ENCODE peak calls at places on chromosomes 6 and 20, in seven cellular contexts. W, Z, U, M, G, X and L are unnamed samples.

GRCh38 chr20:47704746-47705496 is 80.4 kb downstream of the SULF2 start:
- DNase-seq in W (no peak), Z (no peak), U (no peak), M (no peak), G (no peak), X (no peak), L (no peak)

GRCh38 chr6:168064226-168064807 is 14.7 kb downstream of the FRMD1 start:
- DNase-seq in W (no peak), Z (no peak), U (no peak), M (no peak), G (no peak), X (no peak), L (no peak)

GRCh38 chr6:148251286-148251685 is 91.4 kb upstream of the SASH1 start:
- DNase-seq in W (peak), Z (no peak), U (peak), M (no peak), G (peak), X (no peak), L (peak)

GRCh38 chr20:8943638-8944037 is 125.2 kb upstream of the PLCB4 start:
- DNase-seq in W (no peak), Z (no peak), U (no peak), M (no peak), G (no peak), X (no peak), L (no peak)

GRCh38 chr6:137051790-137052472 is 7.2 kb upstream of the IL20RA start:
- DNase-seq in W (peak), Z (no peak), U (no peak), M (no peak), G (no peak), X (no peak), L (no peak)

GRCh38 chr20:45111799-45112471 is 3.0 kb downstream of the WFDC5 start:
- DNase-seq in W (peak), Z (no peak), U (no peak), M (peak), G (no peak), X (no peak), L (no peak)

GRCh38 chr6:113662049-113662655 is 195.0 kb upstream of the MARCKS start:
- DNase-seq in W (no peak), Z (no peak), U (no peak), M (no peak), G (no peak), X (no peak), L (no peak)

GRCh38 chr20:3857405-3857804 is 10.8 kb downstream of the MAVS start:
- DNase-seq in W (no peak), Z (no peak), U (no peak), M (no peak), G (no peak), X (no peak), L (no peak)

GRCh38 chr20:11008444-11008843 is 334.6 kb upstream of the JAG1 start:
- DNase-seq in W (peak), Z (no peak), U (no peak), M (no peak), G (no peak), X (no peak), L (no peak)

GRCh38 chr20:23242556-23243180 is 107.9 kb upstream of the NXT1 start:
- DNase-seq in W (no peak), Z (no peak), U (no peak), M (no peak), G (no peak), X (no peak), L (no peak)

GRCh38 chr20:59131541-59132285 is 31.9 kb upstream of the ZNF831 start:
- DNase-seq in W (no peak), Z (no peak), U (no peak), M (no peak), G (no peak), X (no peak), L (no peak)

GRCh38 chr6:7140631-7141366 is 33.0 kb downstream of the RREB1 start:
- DNase-seq in W (peak), Z (peak), U (peak), M (peak), G (no peak), X (peak), L (no peak)

GRCh38 chr20:15760217-15760567 is 813.1 kb downstream of the KIF16B start:
- DNase-seq in W (no peak), Z (no peak), U (no peak), M (peak), G (no peak), X (no peak), L (no peak)

GRCh38 chr20:13436530-13436929 is 202.2 kb downstream of the TASP1 start:
- DNase-seq in W (no peak), Z (no peak), U (no peak), M (no peak), G (no peak), X (no peak), L (no peak)

GRCh38 chr6:148407372-148407771 is 64.7 kb downstream of the SASH1 start:
- DNase-seq in W (peak), Z (no peak), U (peak), M (no peak), G (peak), X (no peak), L (peak)

GRCh38 chr6:111406200-111406711 is 76.8 kb downstream of the REV3L start:
- DNase-seq in W (no peak), Z (no peak), U (no peak), M (no peak), G (no peak), X (no peak), L (no peak)

GRCh38 chr6:154590770-154591169 is 80.3 kb upstream of the CNKSR3 start:
- DNase-seq in W (no peak), Z (no peak), U (no peak), M (no peak), G (no peak), X (peak), L (no peak)

GRCh38 chr6:32830017-32830416 is 8.5 kb downstream of the TAP2 start:
- DNase-seq in W (no peak), Z (no peak), U (no peak), M (no peak), G (no peak), X (no peak), L (no peak)

GRCh38 chr20:63159826-63160640 is 55.9 kb downstream of the YTHDF1 start:
- DNase-seq in W (no peak), Z (no peak), U (no peak), M (no peak), G (no peak), X (no peak), L (no peak)

GRCh38 chr20:889932-890463 is 26.1 kb downstream of the ANGPT4 start:
- DNase-seq in W (no peak), Z (no peak), U (no peak), M (no peak), G (no peak), X (no peak), L (no peak)

GRCh38 chr20:63079971-63080370 is 73.2 kb upstream of the BHLHE23 start:
- DNase-seq in W (no peak), Z (no peak), U (no peak), M (no peak), G (no peak), X (no peak), L (no peak)

GRCh38 chr6:34459899-34460593 is 5.8 kb upstream of the PACSIN1 start:
- DNase-seq in W (peak), Z (peak), U (peak), M (peak), G (no peak), X (peak), L (peak)

GRCh38 chr6:93418448-93419303 is 683 bp downstream of the EPHA7 start:
- DNase-seq in W (peak), Z (no peak), U (no peak), M (peak), G (no peak), X (no peak), L (no peak)

GRCh38 chr20:2751868-2752630 is 48.4 kb downstream of the CPXM1 start:
- DNase-seq in W (no peak), Z (peak), U (no peak), M (peak), G (no peak), X (peak), L (no peak)

GRCh38 chr6:166511316-166511715 is 75.2 kb downstream of the RAMACL start:
- DNase-seq in W (no peak), Z (no peak), U (no peak), M (no peak), G (no peak), X (no peak), L (no peak)

GRCh38 chr6:42292002-42292735 is 74.5 kb upstream of the MRPS10 start:
- DNase-seq in W (peak), Z (no peak), U (no peak), M (no peak), G (no peak), X (no peak), L (peak)

GRCh38 chr6:160418370-160418769 is 70.2 kb downstream of the SLC22A3 start:
- DNase-seq in W (no peak), Z (no peak), U (no peak), M (no peak), G (no peak), X (no peak), L (no peak)

GRCh38 chr6:133899556-133899955 is 10.6 kb downstream of the TCF21 start:
- DNase-seq in W (no peak), Z (no peak), U (no peak), M (no peak), G (no peak), X (no peak), L (no peak)

GRCh38 chr20:36613974-36614373 is 8.4 kb downstream of the RAB5IF start:
- DNase-seq in W (no peak), Z (no peak), U (no peak), M (no peak), G (no peak), X (peak), L (no peak)

GRCh38 chr6:6522709-6523108 is 65.8 kb upstream of the LY86 start:
- DNase-seq in W (no peak), Z (no peak), U (no peak), M (no peak), G (no peak), X (no peak), L (no peak)